ENCODE peak calls at places on chromosomes 6 and 20, in seven cellular contexts. Q is tibial nerve; S is heart right ventricle; X is CD8-positive, alpha-beta memory T cell; Z is brain microvascular endothelial cell; F is K562; L is right lobe of liver. B is an unnamed sample.

GRCh38 chr6:85865665-85866372 is 223.1 kb upstream of the SYNCRIP start:
- DNase-seq in F (peak), L (no peak), Q (no peak), Z (peak), S (no peak), X (no peak), B (no peak)

GRCh38 chr20:10061641-10062040 is 26.9 kb downstream of the ANKEF1 start:
- DNase-seq in Q (no peak), F (no peak), Z (no peak), S (no peak), L (no peak), X (no peak), B (no peak)

GRCh38 chr6:30219244-30219643 is 6.0 kb upstream of the TRIM26 start:
- DNase-seq in F (peak), Z (peak), Q (no peak), X (no peak), S (peak), L (no peak), B (peak)

GRCh38 chr20:6768228-6769185 is 1.0 kb downstream of the BMP2 start:
- DNase-seq in Q (peak), S (peak), F (no peak), X (no peak), L (peak), Z (peak), B (no peak)

GRCh38 chr20:610130-611046 is at the start of gene TCF15:
- DNase-seq in Z (peak), Q (no peak), L (peak), F (peak), S (peak), X (no peak), B (no peak)

GRCh38 chr6:155103816-155104366 is 108.8 kb downstream of the TIAM2 start:
- DNase-seq in F (no peak), L (no peak), X (no peak), S (no peak), Q (no peak), Z (peak), B (no peak)

GRCh38 chr20:32536861-32537656 is 48.1 kb downstream of the NOL4L start:
- DNase-seq in S (no peak), X (peak), F (peak), Q (no peak), Z (no peak), L (peak), B (no peak)

GRCh38 chr6:41785689-41786450 is 1.6 kb upstream of the TOMM6 start:
- DNase-seq in Q (no peak), Z (no peak), L (peak), S (no peak), X (no peak), F (no peak), B (no peak)

GRCh38 chr20:1707588-1708449 is 50.2 kb upstream of the SIRPG start:
- DNase-seq in Q (no peak), X (no peak), L (no peak), Z (no peak), S (no peak), F (peak), B (no peak)

GRCh38 chr6:125262026-125263013 is 39.4 kb downstream of the HDDC2 start:
- DNase-seq in S (no peak), Z (peak), F (no peak), X (no peak), L (peak), Q (no peak), B (no peak)

GRCh38 chr6:135046912-135047311 is 7.7 kb downstream of the HBS1L start:
- DNase-seq in S (no peak), F (no peak), L (no peak), X (no peak), Z (no peak), Q (no peak), B (no peak)

GRCh38 chr6:75376347-75377024 is 91.9 kb upstream of the TMEM30A start:
- DNase-seq in Z (peak), F (no peak), X (no peak), L (no peak), Q (no peak), S (no peak), B (no peak)

GRCh38 chr20:3887870-3888614 is 1.1 kb upstream of the PANK2 start:
- DNase-seq in Q (no peak), F (no peak), L (no peak), Z (peak), X (no peak), S (peak), B (no peak)

GRCh38 chr6:43714311-43715055 is 26.9 kb upstream of the MRPS18A start:
- DNase-seq in L (no peak), S (no peak), Z (no peak), Q (peak), X (no peak), F (peak), B (no peak)

GRCh38 chr6:5084192-5084786 is 852 bp upstream of the PPP1R3G start:
- DNase-seq in L (peak), X (no peak), F (peak), S (no peak), Q (no peak), Z (no peak), B (peak)

GRCh38 chr6:56188429-56188828 is 59.0 kb downstream of the COL21A1 start:
- DNase-seq in Z (no peak), F (no peak), Q (no peak), L (no peak), X (no peak), S (no peak), B (no peak)

GRCh38 chr20:19918965-19919329 is 98.2 kb upstream of the NAA20 start:
- DNase-seq in S (peak), L (no peak), F (no peak), X (no peak), Q (no peak), Z (no peak), B (no peak)

GRCh38 chr6:144578385-144579350 is 293.5 kb downstream of the UTRN start:
- DNase-seq in Z (no peak), X (no peak), Q (no peak), L (no peak), S (no peak), F (no peak), B (no peak)

GRCh38 chr6:29509239-29509638 is 21.5 kb upstream of the MAS1L start:
- DNase-seq in Q (no peak), S (no peak), Z (no peak), X (no peak), L (no peak), F (no peak), B (no peak)

GRCh38 chr6:168333039-168333438 is 13.5 kb upstream of the DACT2 start:
- DNase-seq in X (no peak), Z (no peak), F (peak), Q (no peak), S (no peak), L (no peak), B (no peak)

GRCh38 chr6:300026-300425 is 7.7 kb downstream of the DUSP22 start:
- DNase-seq in L (no peak), F (no peak), X (no peak), S (no peak), Z (no peak), Q (no peak), B (no peak)

GRCh38 chr6:37992749-37993148 is 173.2 kb downstream of the ZFAND3 start:
- DNase-seq in F (no peak), Q (no peak), S (no peak), Z (no peak), X (no peak), L (no peak), B (no peak)

GRCh38 chr6:48664850-48665249 is 553.9 kb upstream of the PTCHD4 start:
- DNase-seq in L (no peak), F (no peak), Z (no peak), X (no peak), Q (no peak), S (no peak), B (no peak)

GRCh38 chr6:165732696-165733486 is 69.8 kb upstream of the PDE10A start:
- DNase-seq in S (no peak), Q (no peak), F (no peak), L (no peak), X (no peak), Z (no peak), B (no peak)

GRCh38 chr6:148288566-148288965 is 54.1 kb upstream of the SASH1 start:
- DNase-seq in X (no peak), S (no peak), Q (no peak), L (no peak), Z (no peak), F (no peak), B (no peak)

GRCh38 chr6:149235130-149235561 is 82.4 kb upstream of the TAB2 start:
- DNase-seq in F (peak), L (no peak), S (peak), Z (peak), Q (no peak), X (no peak), B (no peak)

GRCh38 chr6:34289137-34289536 is 40.3 kb upstream of the SMIM29 start:
- DNase-seq in Q (no peak), L (no peak), Z (no peak), X (no peak), S (no peak), F (no peak), B (no peak)

GRCh38 chr6:165844232-165844631 is 181.2 kb upstream of the PDE10A start:
- DNase-seq in Z (no peak), L (no peak), F (no peak), Q (no peak), S (no peak), X (no peak), B (no peak)

GRCh38 chr20:49599746-49600113 is 31.8 kb upstream of the PTGIS start:
- DNase-seq in L (no peak), X (no peak), F (no peak), Z (no peak), Q (no peak), S (no peak), B (no peak)

GRCh38 chr6:159220093-159220492 is 50.9 kb downstream of the FNDC1 start:
- DNase-seq in X (no peak), S (no peak), L (no peak), F (no peak), Z (no peak), Q (no peak), B (no peak)

GRCh38 chr6:126252154-126252553 is 87.8 kb upstream of the CENPW start:
- DNase-seq in Q (no peak), F (peak), S (no peak), L (no peak), Z (no peak), X (no peak), B (no peak)

DNA sequence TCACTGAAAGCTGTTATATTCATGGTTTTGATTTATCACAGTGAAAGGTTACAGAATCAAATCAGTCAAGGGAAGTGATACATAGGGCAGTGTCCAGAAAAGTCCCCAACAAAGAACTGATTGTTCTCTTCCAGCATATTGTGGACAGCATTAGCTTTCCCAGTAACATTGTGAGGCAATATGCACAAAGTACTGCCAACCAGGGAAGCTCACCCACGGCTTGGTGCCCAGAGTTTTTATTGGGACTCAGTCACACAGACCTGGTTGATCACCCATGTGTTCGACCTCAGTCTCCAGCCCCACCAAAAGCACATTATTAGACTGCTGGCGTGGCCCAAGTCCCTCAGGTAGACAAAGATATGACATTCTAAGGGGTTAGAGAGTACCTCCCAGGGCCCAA is 76.0 kb downstream of the LCA5 start:
- DNase-seq in F (no peak), Q (no peak), Z (no peak), X (no peak), S (no peak), L (no peak), B (no peak)
- H3K27ac ChIP-seq in F (no peak), Q (no peak), Z (no peak), X (no peak), S (no peak), L (no peak), B (peak)

DNA sequence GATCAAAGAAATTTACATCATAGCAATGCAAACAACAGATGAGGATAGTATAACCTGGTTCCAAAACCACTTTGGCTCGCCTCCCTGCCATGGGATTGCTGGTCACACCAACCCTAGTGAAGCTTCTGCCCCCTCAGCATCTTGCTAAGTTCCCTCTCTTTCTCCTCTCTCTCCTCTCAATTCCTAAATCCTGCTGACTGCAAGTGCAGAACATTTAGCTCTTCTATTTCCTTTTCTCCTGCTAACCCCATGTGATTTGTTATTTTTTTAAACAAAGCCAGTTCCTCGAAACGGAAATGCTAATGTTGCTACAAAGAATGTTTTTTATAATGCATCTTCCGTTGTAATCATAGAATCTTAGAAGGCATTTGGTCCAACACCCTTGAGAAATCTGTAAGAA is 50.2 kb upstream of the LY86 start:
- DNase-seq in Z (no peak), X (no peak), L (no peak), Q (no peak), S (no peak), F (no peak), B (no peak)
- H3K27ac ChIP-seq in Z (no peak), X (no peak), L (no peak), Q (no peak), S (no peak), F (no peak), B (no peak)

DNA sequence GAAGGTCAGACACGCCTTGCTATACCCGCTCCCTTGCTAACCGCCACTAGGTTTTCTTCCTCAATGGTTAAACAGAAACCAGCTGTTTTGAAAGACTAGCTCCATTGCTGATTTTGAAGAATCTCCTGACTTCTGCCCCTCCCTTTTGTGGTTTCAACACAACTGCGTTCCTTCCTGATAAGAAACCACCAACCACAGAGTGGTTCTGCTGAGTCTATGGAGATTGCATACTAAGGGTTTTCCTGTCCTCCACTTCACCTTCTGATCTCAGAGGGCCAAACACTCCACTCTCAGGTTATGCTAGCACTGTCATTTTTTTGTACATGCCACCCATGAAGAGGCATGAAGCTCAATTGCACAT is 207.9 kb downstream of the MYLK4 start:
- DNase-seq in Q (no peak), F (peak), Z (peak), X (no peak), L (no peak), S (no peak), B (no peak)
- H3K27ac ChIP-seq in Q (no peak), F (no peak), Z (no peak), X (no peak), L (no peak), S (no peak), B (no peak)

GRCh38 chr6:45591306-45591705 is 213.6 kb upstream of the SUPT3H start:
- DNase-seq in Z (no peak), L (no peak), F (no peak), X (no peak), S (no peak), Q (no peak), B (no peak)

GRCh38 chr6:45591816-45592359 is 214.2 kb upstream of the SUPT3H start:
- DNase-seq in Q (no peak), X (no peak), Z (no peak), F (no peak), L (no peak), S (no peak), B (no peak)

GRCh38 chr6:45590751-45591184 is 213.0 kb upstream of the SUPT3H start:
- DNase-seq in Q (no peak), X (no peak), S (no peak), Z (no peak), F (no peak), L (no peak), B (no peak)

GRCh38 chr6:45589367-45589766 is 211.6 kb upstream of the SUPT3H start:
- DNase-seq in L (no peak), S (no peak), Z (no peak), X (no peak), Q (no peak), F (no peak), B (no peak)

DNA sequence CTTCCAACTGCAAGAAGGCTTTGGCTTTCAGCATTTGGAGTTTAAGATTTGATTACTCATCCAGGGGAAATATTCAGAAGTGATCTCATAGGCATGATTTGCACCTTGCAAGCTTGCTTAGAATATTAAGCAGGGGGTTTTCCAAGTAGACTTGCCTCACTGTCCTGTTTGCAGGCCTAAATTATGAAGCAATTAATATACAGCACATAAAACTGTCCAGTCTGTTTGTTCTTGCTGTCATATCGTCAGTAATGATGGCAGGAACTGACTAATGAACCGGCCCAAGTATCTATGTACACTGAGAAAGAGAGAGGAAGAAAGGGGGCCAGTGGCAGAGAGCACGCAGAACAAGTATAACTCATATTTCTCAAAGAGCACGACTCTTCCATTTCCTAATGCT is 212.5 kb upstream of the SUPT3H start:
- DNase-seq in Z (peak), Q (no peak), X (no peak), S (no peak), L (no peak), F (no peak), B (no peak)
- H3K27ac ChIP-seq in Z (peak), Q (peak), X (no peak), S (no peak), L (no peak), F (no peak), B (no peak)

DNA sequence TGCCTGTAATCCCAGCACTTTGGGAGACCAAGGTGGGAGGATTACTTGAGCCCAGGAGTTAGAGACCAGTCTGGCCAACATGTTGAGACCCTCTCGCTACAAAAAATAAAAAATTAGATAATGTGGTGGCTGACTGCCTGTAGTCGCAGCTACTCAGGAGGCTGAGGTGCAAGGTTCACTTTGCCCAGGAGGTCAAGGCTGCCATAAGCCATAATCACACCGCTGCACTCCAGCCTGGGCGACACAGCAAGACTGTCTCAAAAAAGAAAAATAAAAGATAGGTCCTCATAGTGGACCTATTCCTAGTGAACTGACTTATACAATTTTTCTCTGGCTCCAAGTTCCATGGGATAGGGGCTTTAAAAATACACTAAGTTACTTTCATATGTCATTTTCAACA is 41.9 kb downstream of the MRS2 start:
- DNase-seq in F (no peak), S (no peak), X (no peak), L (no peak), Z (no peak), Q (no peak), B (no peak)
- H3K27ac ChIP-seq in F (no peak), S (no peak), X (no peak), L (no peak), Z (no peak), Q (no peak), B (no peak)

DNA sequence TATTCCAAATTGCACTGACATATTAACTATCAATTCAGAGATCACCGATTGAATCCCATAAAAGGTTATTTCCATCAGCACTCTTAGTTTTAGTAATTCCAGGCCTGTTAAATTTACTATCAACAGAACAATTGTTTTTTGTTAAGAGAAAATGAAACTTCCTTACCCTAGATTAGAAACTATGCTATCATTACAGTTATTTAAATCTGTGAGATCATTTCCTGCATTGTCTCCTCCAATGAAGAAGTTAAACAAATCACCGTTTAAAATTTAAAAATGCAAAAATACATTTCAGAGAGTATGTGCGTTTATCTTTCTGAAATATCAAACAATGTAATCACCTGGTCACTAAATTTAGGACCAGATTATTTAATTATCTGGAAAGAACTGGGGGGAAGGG is 57.4 kb downstream of the HIVEP2 start:
- DNase-seq in X (no peak), S (no peak), F (no peak), Z (no peak), Q (no peak), L (no peak), B (no peak)
- H3K27ac ChIP-seq in X (no peak), S (no peak), F (no peak), Z (peak), Q (no peak), L (no peak), B (no peak)

DNA sequence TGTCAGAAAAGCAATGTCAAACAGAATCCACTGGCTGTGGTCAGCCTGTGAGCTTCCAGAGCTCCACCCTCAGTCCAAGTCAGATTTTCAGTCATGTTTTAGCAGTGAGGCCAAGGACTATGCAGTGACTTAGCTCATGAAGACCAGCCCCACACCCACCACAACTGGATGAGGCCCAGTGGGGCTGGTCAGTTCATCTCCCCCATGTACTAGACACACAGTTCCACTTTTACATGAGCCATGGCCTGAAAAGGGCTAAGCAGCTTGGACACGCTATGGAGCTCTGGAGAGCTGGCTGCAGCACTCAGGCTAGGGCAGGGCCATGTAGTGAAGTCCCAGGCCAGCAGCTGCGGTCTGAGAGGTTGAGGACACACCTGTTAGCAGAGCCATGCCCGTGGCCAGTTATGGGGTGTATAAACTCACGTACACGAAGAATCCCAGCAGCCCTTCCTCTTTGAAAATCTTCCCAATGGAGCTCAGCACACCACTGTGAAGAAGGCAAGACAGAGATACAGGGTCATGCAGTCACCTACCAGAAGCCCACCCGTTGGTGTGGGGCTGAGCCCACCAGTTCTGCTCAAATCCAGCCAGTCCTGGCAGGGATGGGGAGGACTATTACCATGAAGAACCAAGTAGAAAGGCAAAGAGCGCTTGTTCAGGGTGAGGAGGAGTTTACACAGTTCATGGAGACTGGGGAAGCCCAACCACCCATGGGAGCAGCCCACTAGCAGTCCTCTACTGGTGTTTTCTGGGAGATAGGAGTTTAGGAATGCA is 10.6 kb downstream of the MTCH1 start:
- DNase-seq in X (no peak), Q (no peak), Z (no peak), F (no peak), S (no peak), L (no peak), B (no peak)
- H3K27ac ChIP-seq in X (no peak), Q (peak), Z (no peak), F (no peak), S (peak), L (no peak), B (no peak)